ENCODE peak calls at places on chromosomes 13 and 19, in five cellular contexts. E, L, Y, X and J are unnamed samples.

GRCh38 chr19:3538965-3539742 is at the start of gene TEKTIP1:
- DNase-seq in X (no peak), Y (no peak), E (no peak), L (no peak), J (no peak)

GRCh38 chr19:18097993-18098890 is 664 bp downstream of the MAST3 start:
- DNase-seq in X (no peak), Y (no peak), L (no peak), E (no peak), J (no peak)

GRCh38 chr13:111219306-111219705 is 101.1 kb upstream of the TEX29 start:
- DNase-seq in Y (no peak), L (no peak), X (no peak), E (no peak), J (no peak)

GRCh38 chr19:40433391-40434216 is 7.8 kb upstream of the SERTAD1 start:
- DNase-seq in Y (peak; percentile 77), X (peak; percentile 43), L (peak; percentile 57), E (peak; percentile 67), J (peak; percentile 80)

GRCh38 chr13:31538067-31539042 is 201.0 kb upstream of the RXFP2 start:
- DNase-seq in L (no peak), E (no peak), Y (no peak), X (no peak), J (peak; percentile 1)

GRCh38 chr13:30477346-30478235 is 11.9 kb upstream of the HMGB1 start:
- DNase-seq in E (no peak), X (no peak), Y (no peak), L (no peak), J (no peak)

GRCh38 chr19:48681127-48681470 is 8.3 kb upstream of the NTN5 start:
- DNase-seq in E (peak; percentile 68), L (no peak), X (no peak), Y (no peak), J (no peak)

GRCh38 chr13:33524086-33524485 is 238.5 kb upstream of the STARD13 start:
- DNase-seq in L (no peak), Y (no peak), X (no peak), E (no peak), J (no peak)

GRCh38 chr13:101698400-101698799 is 245.9 kb downstream of the ITGBL1 start:
- DNase-seq in Y (no peak), E (no peak), X (no peak), L (no peak), J (no peak)

GRCh38 chr19:50512112-50512998 is 1.4 kb downstream of the ASPDH start:
- DNase-seq in X (no peak), E (peak; percentile 26), L (no peak), Y (no peak), J (no peak)

GRCh38 chr13:94886191-94886590 is 173.8 kb upstream of the SOX21 start:
- DNase-seq in E (no peak), X (no peak), L (no peak), Y (no peak), J (no peak)

GRCh38 chr13:95509521-95510315 is 42.8 kb upstream of the CLDN10 start:
- DNase-seq in L (no peak), E (no peak), X (no peak), Y (no peak), J (no peak)

GRCh38 chr13:49840266-49840665 is 47.8 kb upstream of the KPNA3 start:
- DNase-seq in E (no peak), L (no peak), X (no peak), Y (no peak), J (no peak)

GRCh38 chr19:51289635-51290034 is 21.8 kb upstream of the IGLON5 start:
- DNase-seq in Y (no peak), E (no peak), L (no peak), X (no peak), J (no peak)

GRCh38 chr19:15623711-15624318 is 8.8 kb downstream of the CYP4F8 start:
- DNase-seq in X (no peak), L (no peak), E (no peak), Y (no peak), J (no peak)

GRCh38 chr19:1847684-1848398 is 442 bp downstream of the REXO1 start:
- DNase-seq in E (no peak), L (peak; percentile 57), Y (no peak), X (no peak), J (no peak)

GRCh38 chr13:112997188-112998135 is 28.4 kb downstream of the MCF2L start:
- DNase-seq in L (no peak), Y (no peak), X (no peak), E (no peak), J (peak; percentile 46)

GRCh38 chr19:48135411-48135810 is 24.8 kb upstream of the PLA2G4C start:
- DNase-seq in E (no peak), Y (peak; percentile 6), X (no peak), L (peak; percentile 22), J (no peak)

GRCh38 chr13:48258002-48258401 is 25.0 kb downstream of the ITM2B start:
- DNase-seq in E (no peak), Y (no peak), X (no peak), L (no peak), J (no peak)

GRCh38 chr13:98443329-98443728 is 133.6 kb downstream of the STK24 start:
- DNase-seq in Y (no peak), E (no peak), L (no peak), X (no peak), J (no peak)

GRCh38 chr13:42395066-42395821 is 123.3 kb downstream of the AKAP11 start:
- DNase-seq in L (peak; percentile 54), Y (no peak), E (no peak), X (no peak), J (no peak)

GRCh38 chr19:4555657-4556561 is 3.6 kb downstream of the SEMA6B start:
- DNase-seq in E (no peak), Y (no peak), L (no peak), X (no peak), J (no peak)

GRCh38 chr13:53052675-53053074 is 24.1 kb downstream of the OLFM4 start:
- DNase-seq in X (no peak), L (no peak), Y (no peak), E (no peak), J (peak; percentile 21)

GRCh38 chr13:45328661-45329105 is 12.3 kb downstream of the TPT1 start:
- DNase-seq in E (no peak), Y (no peak), L (no peak), X (no peak), J (no peak)

GRCh38 chr13:48647625-48648024 is 6.1 kb upstream of the CYSLTR2 start:
- DNase-seq in L (no peak), E (no peak), Y (no peak), X (no peak), J (no peak)

GRCh38 chr19:45125975-45126493 is 33.1 kb downstream of the PPP1R37 start:
- DNase-seq in E (no peak), X (peak; percentile 53), Y (peak; percentile 10), L (peak; percentile 80), J (peak; percentile 62)